ENCODE peak calls at places on chromosomes 7 and 10, in eight cellular contexts. One of them, this sample, is unnamed.

GRCh38 chr7:154886591-154886990 is 116.3 kb downstream of the PAXIP1 start:
- DNase-seq in mammary epithelial cell: no peak
- DNase-seq in IMR-90: no peak
- DNase-seq in K562: no peak
- DNase-seq in H1: no peak
- DNase-seq in PC-3: no peak
- DNase-seq in HCT116: no peak
- DNase-seq in A549: no peak
- DNase-seq in this sample: no peak

GRCh38 chr7:116574025-116574822 is 49.4 kb downstream of the CAV1 start:
- DNase-seq in mammary epithelial cell: no peak
- DNase-seq in IMR-90: no peak
- DNase-seq in K562: no peak
- DNase-seq in H1: no peak
- DNase-seq in PC-3: no peak
- DNase-seq in HCT116: no peak
- DNase-seq in A549: no peak
- DNase-seq in this sample: no peak

GRCh38 chr7:89927762-89928161 is 226.5 kb upstream of the STEAP1 start:
- DNase-seq in mammary epithelial cell: no peak
- DNase-seq in IMR-90: no peak
- DNase-seq in K562: no peak
- DNase-seq in H1: no peak
- DNase-seq in PC-3: no peak
- DNase-seq in HCT116: no peak
- DNase-seq in A549: no peak
- DNase-seq in this sample: no peak

GRCh38 chr7:11579141-11579540 is 252.9 kb downstream of the THSD7A start:
- DNase-seq in mammary epithelial cell: no peak
- DNase-seq in IMR-90: no peak
- DNase-seq in K562: no peak
- DNase-seq in H1: no peak
- DNase-seq in PC-3: no peak
- DNase-seq in HCT116: no peak
- DNase-seq in A549: no peak
- DNase-seq in this sample: no peak

GRCh38 chr7:16891338-16891737 is 9.6 kb upstream of the AGR3 start:
- DNase-seq in mammary epithelial cell: peak
- DNase-seq in IMR-90: peak
- DNase-seq in K562: no peak
- DNase-seq in H1: no peak
- DNase-seq in PC-3: peak
- DNase-seq in HCT116: peak
- DNase-seq in A549: peak
- DNase-seq in this sample: peak

GRCh38 chr7:120110169-120110568 is 162.8 kb upstream of the KCND2 start:
- DNase-seq in mammary epithelial cell: peak
- DNase-seq in IMR-90: no peak
- DNase-seq in K562: no peak
- DNase-seq in H1: no peak
- DNase-seq in PC-3: peak
- DNase-seq in HCT116: no peak
- DNase-seq in A549: no peak
- DNase-seq in this sample: no peak

GRCh38 chr7:31937982-31938381 is 132.2 kb downstream of the PDE1C start:
- DNase-seq in mammary epithelial cell: no peak
- DNase-seq in IMR-90: no peak
- DNase-seq in K562: no peak
- DNase-seq in H1: no peak
- DNase-seq in PC-3: no peak
- DNase-seq in HCT116: no peak
- DNase-seq in A549: no peak
- DNase-seq in this sample: no peak

GRCh38 chr7:118195837-118196474 is 12.0 kb downstream of the LSM8 start:
- DNase-seq in mammary epithelial cell: peak
- DNase-seq in IMR-90: peak
- DNase-seq in K562: peak
- DNase-seq in H1: peak
- DNase-seq in PC-3: peak
- DNase-seq in HCT116: peak
- DNase-seq in A549: peak
- DNase-seq in this sample: peak

GRCh38 chr7:81944103-81944502 is 174.3 kb upstream of the HGF start:
- DNase-seq in mammary epithelial cell: no peak
- DNase-seq in IMR-90: no peak
- DNase-seq in K562: no peak
- DNase-seq in H1: no peak
- DNase-seq in PC-3: no peak
- DNase-seq in HCT116: no peak
- DNase-seq in A549: no peak
- DNase-seq in this sample: no peak

GRCh38 chr10:3425713-3426112 is 253.1 kb upstream of the PITRM1 start:
- DNase-seq in mammary epithelial cell: no peak
- DNase-seq in IMR-90: no peak
- DNase-seq in K562: no peak
- DNase-seq in H1: no peak
- DNase-seq in PC-3: no peak
- DNase-seq in HCT116: no peak
- DNase-seq in A549: no peak
- DNase-seq in this sample: no peak

GRCh38 chr7:28675429-28675828 is 263.1 kb downstream of the CREB5 start:
- DNase-seq in mammary epithelial cell: no peak
- DNase-seq in IMR-90: no peak
- DNase-seq in K562: no peak
- DNase-seq in H1: no peak
- DNase-seq in PC-3: no peak
- DNase-seq in HCT116: no peak
- DNase-seq in A549: no peak
- DNase-seq in this sample: no peak

GRCh38 chr10:2731940-2732339 is 335.4 kb upstream of the PFKP start:
- DNase-seq in mammary epithelial cell: no peak
- DNase-seq in IMR-90: no peak
- DNase-seq in K562: no peak
- DNase-seq in H1: no peak
- DNase-seq in PC-3: no peak
- DNase-seq in HCT116: no peak
- DNase-seq in A549: no peak
- DNase-seq in this sample: no peak

GRCh38 chr7:159014297-159015062 is 130.2 kb downstream of the VIPR2 start:
- DNase-seq in mammary epithelial cell: no peak
- DNase-seq in IMR-90: no peak
- DNase-seq in K562: no peak
- DNase-seq in H1: no peak
- DNase-seq in PC-3: no peak
- DNase-seq in HCT116: no peak
- DNase-seq in A549: no peak
- DNase-seq in this sample: no peak

GRCh38 chr10:62588116-62588515 is 213.9 kb downstream of the ZNF365 start:
- DNase-seq in mammary epithelial cell: no peak
- DNase-seq in IMR-90: no peak
- DNase-seq in K562: no peak
- DNase-seq in H1: no peak
- DNase-seq in PC-3: peak
- DNase-seq in HCT116: no peak
- DNase-seq in A549: no peak
- DNase-seq in this sample: peak

GRCh38 chr7:2954433-2954853 is 89.2 kb downstream of the CARD11 start:
- DNase-seq in mammary epithelial cell: no peak
- DNase-seq in IMR-90: no peak
- DNase-seq in K562: no peak
- DNase-seq in H1: no peak
- DNase-seq in PC-3: no peak
- DNase-seq in HCT116: no peak
- DNase-seq in A549: no peak
- DNase-seq in this sample: no peak

GRCh38 chr10:43822509-43823236 is 174.0 kb upstream of the ZNF32 start:
- DNase-seq in mammary epithelial cell: no peak
- DNase-seq in IMR-90: no peak
- DNase-seq in K562: no peak
- DNase-seq in H1: no peak
- DNase-seq in PC-3: no peak
- DNase-seq in HCT116: no peak
- DNase-seq in A549: no peak
- DNase-seq in this sample: no peak

GRCh38 chr10:43821103-43821502 is 172.4 kb upstream of the ZNF32 start:
- DNase-seq in mammary epithelial cell: no peak
- DNase-seq in IMR-90: no peak
- DNase-seq in K562: no peak
- DNase-seq in H1: no peak
- DNase-seq in PC-3: no peak
- DNase-seq in HCT116: no peak
- DNase-seq in A549: no peak
- DNase-seq in this sample: no peak

GRCh38 chr10:43819464-43820225 is 171.0 kb upstream of the ZNF32 start:
- DNase-seq in mammary epithelial cell: no peak
- DNase-seq in IMR-90: no peak
- DNase-seq in K562: no peak
- DNase-seq in H1: no peak
- DNase-seq in PC-3: no peak
- DNase-seq in HCT116: no peak
- DNase-seq in A549: no peak
- DNase-seq in this sample: no peak

GRCh38 chr10:43818687-43819086 is 170.0 kb upstream of the ZNF32 start:
- DNase-seq in mammary epithelial cell: no peak
- DNase-seq in IMR-90: no peak
- DNase-seq in K562: no peak
- DNase-seq in H1: no peak
- DNase-seq in PC-3: no peak
- DNase-seq in HCT116: no peak
- DNase-seq in A549: no peak
- DNase-seq in this sample: no peak

GRCh38 chr10:43820663-43821062 is 172.0 kb upstream of the ZNF32 start:
- DNase-seq in mammary epithelial cell: no peak
- DNase-seq in IMR-90: no peak
- DNase-seq in K562: no peak
- DNase-seq in H1: no peak
- DNase-seq in PC-3: no peak
- DNase-seq in HCT116: no peak
- DNase-seq in A549: no peak
- DNase-seq in this sample: no peak
- H3K4me2 ChIP-seq in mammary epithelial cell: no peak
- H3K4me2 ChIP-seq in IMR-90: no peak
- H3K4me2 ChIP-seq in K562: no peak
- H3K4me2 ChIP-seq in H1: no peak
- H3K4me2 ChIP-seq in PC-3: no peak
- H3K4me2 ChIP-seq in HCT116: no peak
- H3K4me2 ChIP-seq in A549: no peak
- H3K4me2 ChIP-seq in this sample: no peak

GRCh38 chr10:87547734-87548311 is 43.1 kb downstream of the MINPP1 start:
- DNase-seq in mammary epithelial cell: peak
- DNase-seq in IMR-90: peak
- DNase-seq in K562: no peak
- DNase-seq in H1: no peak
- DNase-seq in PC-3: peak
- DNase-seq in HCT116: no peak
- DNase-seq in A549: no peak
- DNase-seq in this sample: peak

GRCh38 chr10:87545783-87546182 is 41.1 kb downstream of the MINPP1 start:
- DNase-seq in mammary epithelial cell: no peak
- DNase-seq in IMR-90: no peak
- DNase-seq in K562: no peak
- DNase-seq in H1: no peak
- DNase-seq in PC-3: no peak
- DNase-seq in HCT116: no peak
- DNase-seq in A549: no peak
- DNase-seq in this sample: no peak

GRCh38 chr10:87546971-87547413 is 42.3 kb downstream of the MINPP1 start:
- DNase-seq in mammary epithelial cell: no peak
- DNase-seq in IMR-90: no peak
- DNase-seq in K562: no peak
- DNase-seq in H1: no peak
- DNase-seq in PC-3: peak
- DNase-seq in HCT116: no peak
- DNase-seq in A549: no peak
- DNase-seq in this sample: no peak

GRCh38 chr10:87544750-87545149 is 40.1 kb downstream of the MINPP1 start:
- DNase-seq in mammary epithelial cell: no peak
- DNase-seq in IMR-90: no peak
- DNase-seq in K562: no peak
- DNase-seq in H1: no peak
- DNase-seq in PC-3: no peak
- DNase-seq in HCT116: no peak
- DNase-seq in A549: no peak
- DNase-seq in this sample: peak

GRCh38 chr10:87546221-87546620 is 41.5 kb downstream of the MINPP1 start:
- DNase-seq in mammary epithelial cell: no peak
- DNase-seq in IMR-90: no peak
- DNase-seq in K562: no peak
- DNase-seq in H1: no peak
- DNase-seq in PC-3: peak
- DNase-seq in HCT116: no peak
- DNase-seq in A549: no peak
- DNase-seq in this sample: no peak
- H3K4me2 ChIP-seq in mammary epithelial cell: no peak
- H3K4me2 ChIP-seq in IMR-90: no peak
- H3K4me2 ChIP-seq in K562: no peak
- H3K4me2 ChIP-seq in H1: no peak
- H3K4me2 ChIP-seq in PC-3: peak
- H3K4me2 ChIP-seq in HCT116: no peak
- H3K4me2 ChIP-seq in A549: no peak
- H3K4me2 ChIP-seq in this sample: no peak

GRCh38 chr10:117532451-117533107 is 10.0 kb upstream of the EMX2 start:
- DNase-seq in mammary epithelial cell: no peak
- DNase-seq in IMR-90: no peak
- DNase-seq in K562: no peak
- DNase-seq in H1: no peak
- DNase-seq in PC-3: no peak
- DNase-seq in HCT116: no peak
- DNase-seq in A549: no peak
- DNase-seq in this sample: no peak
- H3K4me2 ChIP-seq in mammary epithelial cell: no peak
- H3K4me2 ChIP-seq in IMR-90: no peak
- H3K4me2 ChIP-seq in K562: no peak
- H3K4me2 ChIP-seq in H1: no peak
- H3K4me2 ChIP-seq in PC-3: no peak
- H3K4me2 ChIP-seq in HCT116: no peak
- H3K4me2 ChIP-seq in A549: no peak
- H3K4me2 ChIP-seq in this sample: peak

DNA sequence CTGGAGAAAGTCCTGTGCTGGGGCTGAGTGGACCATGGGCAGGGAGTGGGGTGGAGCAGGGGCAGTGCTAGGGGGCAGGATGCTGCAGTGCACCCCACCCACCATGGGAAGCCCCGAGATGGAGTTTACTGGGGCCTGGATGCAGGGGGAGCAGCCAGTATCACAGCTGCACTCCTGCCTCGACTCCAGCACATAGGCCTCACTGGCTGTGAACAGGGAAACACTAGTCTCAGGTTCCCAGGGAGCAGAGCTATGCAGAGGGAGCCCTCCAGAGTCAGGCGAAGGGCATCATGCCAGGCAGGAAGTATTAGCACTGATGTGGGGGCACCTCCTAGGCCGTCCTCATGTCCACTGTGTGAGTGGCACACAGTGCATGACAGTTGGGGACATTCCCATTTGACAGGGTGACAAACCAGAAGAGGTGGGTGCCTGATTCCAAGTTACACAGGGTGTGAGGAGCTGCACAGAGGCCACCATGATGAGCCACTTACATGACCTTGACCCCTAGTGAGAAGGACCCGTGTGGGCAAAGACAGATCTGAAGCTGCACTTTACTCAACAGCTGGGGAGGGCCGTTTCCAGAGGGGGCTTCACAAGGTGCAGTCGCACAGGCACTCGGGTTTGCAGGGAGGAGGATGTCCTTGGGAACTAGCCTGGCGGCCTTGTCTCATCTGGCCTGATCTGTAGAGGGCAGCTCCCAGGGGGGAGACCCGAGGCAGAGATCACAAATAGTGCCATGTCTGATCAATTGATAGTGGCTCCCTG is 69.9 kb upstream of the LRRC4 start:
- DNase-seq in mammary epithelial cell: no peak
- DNase-seq in IMR-90: no peak
- DNase-seq in K562: no peak
- DNase-seq in H1: no peak
- DNase-seq in PC-3: no peak
- DNase-seq in HCT116: no peak
- DNase-seq in A549: no peak
- DNase-seq in this sample: no peak
- H3K4me2 ChIP-seq in mammary epithelial cell: no peak
- H3K4me2 ChIP-seq in IMR-90: no peak
- H3K4me2 ChIP-seq in K562: no peak
- H3K4me2 ChIP-seq in H1: no peak
- H3K4me2 ChIP-seq in PC-3: no peak
- H3K4me2 ChIP-seq in HCT116: no peak
- H3K4me2 ChIP-seq in A549: no peak
- H3K4me2 ChIP-seq in this sample: no peak